ENCODE peak calls at places on chromosomes 11 and 22, in five cellular contexts. M is heart right ventricle; K is adrenal gland; S is left ventricle myocardium inferior; H is CD8-positive, alpha-beta memory T cell. A is an unnamed sample. For H3K27me3 and H3K4me1, the result is how much of the 10 kb centered on the place peaks cover.

GRCh38 chr22:50136431-50137047 is 34.0 kb upstream of the PANX2 start:
- DNase-seq in H (no peak), M (no peak), K (no peak), S (no peak), A (no peak)

GRCh38 chr11:77092382-77092781 is 10.3 kb upstream of the OMP start:
- DNase-seq in M (no peak), S (peak), H (no peak), K (no peak), A (no peak)

GRCh38 chr11:8289426-8290047 is 25.9 kb upstream of the LMO1 start:
- DNase-seq in H (no peak), S (no peak), K (peak), M (no peak), A (no peak)

GRCh38 chr22:35051034-35051535 is 14.9 kb upstream of the ISX start:
- DNase-seq in M (no peak), S (no peak), H (no peak), K (no peak), A (no peak)

GRCh38 chr11:113773416-113774173 is at the start of gene ZW10:
- DNase-seq in K (peak), H (peak), M (peak), S (peak), A (peak)

GRCh38 chr22:42418811-42419243 is 13.4 kb downstream of the NFAM1 start:
- DNase-seq in M (no peak), K (no peak), S (no peak), H (no peak), A (no peak)

GRCh38 chr11:111777094-111778046 is 11.2 kb upstream of the PPP2R1B start:
- DNase-seq in S (no peak), K (no peak), M (peak), H (no peak), A (peak)

GRCh38 chr11:124778281-124778680 is 16.2 kb upstream of the ESAM start:
- DNase-seq in S (no peak), H (no peak), K (no peak), M (no peak), A (peak)

GRCh38 chr11:126211236-126212088 is at the start of the genes FAM118B and RPUSD4:
- DNase-seq in S (peak), M (peak), K (peak), H (peak), A (peak)

GRCh38 chr11:3807856-3808845 is at the start of gene PGAP2:
- DNase-seq in K (peak), H (peak), S (peak), M (peak), A (peak)

GRCh38 chr11:126669416-126669815 is 313.9 kb downstream of the ST3GAL4 start:
- DNase-seq in M (no peak), S (no peak), K (no peak), H (no peak), A (no peak)

GRCh38 chr22:27853404-27853803 is 51.8 kb upstream of the MN1 start:
- DNase-seq in K (peak), M (no peak), S (no peak), H (no peak), A (no peak)

GRCh38 chr11:57496109-57496820 is 19.2 kb downstream of the SLC43A1 start:
- DNase-seq in K (no peak), S (no peak), M (no peak), H (no peak), A (no peak)

GRCh38 chr22:41619979-41620645 is 731 bp downstream of the DESI1 start:
- DNase-seq in K (peak), M (peak), H (peak), S (peak), A (peak)

GRCh38 chr22:50190182-50190951 is 4.7 kb downstream of the TRABD start:
- DNase-seq in K (peak), M (peak), S (peak), H (peak), A (no peak)

GRCh38 chr11:24407733-24408132 is 89.1 kb upstream of the LUZP2 start:
- DNase-seq in S (no peak), K (no peak), H (no peak), M (no peak), A (no peak)

GRCh38 chr11:96361778-96362177 is 18.8 kb upstream of the MAML2 start:
- DNase-seq in M (no peak), H (no peak), S (no peak), K (no peak), A (no peak)

GRCh38 chr11:69660001-69660500 is 15.1 kb downstream of the LTO1 start:
- DNase-seq in K (no peak), H (no peak), S (no peak), M (no peak), A (no peak)

GRCh38 chr22:49960967-49961600 is 512 bp downstream of the PIM3 start:
- DNase-seq in H (no peak), K (peak), S (peak), M (peak), A (peak)

GRCh38 chr11:64620286-64620962 is 29.4 kb downstream of the SLC22A12 start:
- DNase-seq in H (no peak), S (no peak), K (peak), M (no peak), A (no peak)

GRCh38 chr11:2419638-2420501 is 19.3 kb downstream of the TSSC4 start:
- DNase-seq in K (peak), H (peak), S (peak), M (peak), A (peak)

GRCh38 chr11:2417856-2418705 is 17.5 kb downstream of the TSSC4 start:
- DNase-seq in H (no peak), M (no peak), S (no peak), K (no peak), A (no peak)

GRCh38 chr11:2420502-2421225 is 20.1 kb downstream of the TSSC4 start:
- DNase-seq in M (peak), K (peak), H (peak), S (peak), A (peak)

GRCh38 chr11:2416765-2417164 is 16.2 kb downstream of the TSSC4 start:
- DNase-seq in S (no peak), K (no peak), H (no peak), M (no peak), A (no peak)

DNA sequence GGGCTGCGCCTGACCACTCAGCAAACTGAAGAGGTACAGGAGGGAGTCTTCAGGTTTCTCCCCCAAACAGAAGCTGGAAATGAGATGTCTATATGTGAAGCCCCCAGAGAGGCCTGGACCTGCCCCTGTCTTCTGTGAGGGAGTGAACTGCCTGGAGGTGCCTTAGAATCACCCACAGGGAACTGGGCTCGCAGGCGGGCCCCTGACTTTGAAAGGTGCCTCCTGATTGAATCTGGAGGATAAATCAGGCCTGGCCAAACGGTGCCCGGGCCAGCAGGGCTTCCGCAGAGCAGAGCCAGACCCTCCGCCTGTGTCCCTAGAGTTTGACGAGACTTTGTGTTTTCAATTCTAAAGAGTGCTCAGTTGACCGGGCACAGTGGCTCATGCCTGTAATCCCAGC is 18.4 kb downstream of the TSSC4 start:
- DNase-seq in H (no peak), K (no peak), S (no peak), M (no peak), A (no peak)
- H3K27me3 ChIP-seq in H (under half), K (under half), S (under half), M (under half), A (under half)

GRCh38 chr22:23142546-23143105 is 836 bp upstream of the RSPH14 start:
- DNase-seq in H (no peak), K (no peak), M (no peak), S (no peak), A (no peak)
- H3K4me1 ChIP-seq in H (half or more), K (under half), M (under half), S (under half), A (under half)

GRCh38 chr22:29457730-29458129 is 19.3 kb downstream of the RFPL1 start:
- DNase-seq in H (no peak), M (no peak), K (peak), S (no peak), A (peak)

GRCh38 chr22:29454186-29454745 is 15.9 kb downstream of the RFPL1 start:
- DNase-seq in S (no peak), H (no peak), K (peak), M (no peak), A (no peak)

GRCh38 chr22:29458551-29458950 is 20.2 kb downstream of the RFPL1 start:
- DNase-seq in M (no peak), K (no peak), H (no peak), S (no peak), A (no peak)

GRCh38 chr22:29459773-29460172 is 20.2 kb upstream of the NEFH start:
- DNase-seq in M (no peak), H (no peak), S (no peak), K (no peak), A (no peak)

DNA sequence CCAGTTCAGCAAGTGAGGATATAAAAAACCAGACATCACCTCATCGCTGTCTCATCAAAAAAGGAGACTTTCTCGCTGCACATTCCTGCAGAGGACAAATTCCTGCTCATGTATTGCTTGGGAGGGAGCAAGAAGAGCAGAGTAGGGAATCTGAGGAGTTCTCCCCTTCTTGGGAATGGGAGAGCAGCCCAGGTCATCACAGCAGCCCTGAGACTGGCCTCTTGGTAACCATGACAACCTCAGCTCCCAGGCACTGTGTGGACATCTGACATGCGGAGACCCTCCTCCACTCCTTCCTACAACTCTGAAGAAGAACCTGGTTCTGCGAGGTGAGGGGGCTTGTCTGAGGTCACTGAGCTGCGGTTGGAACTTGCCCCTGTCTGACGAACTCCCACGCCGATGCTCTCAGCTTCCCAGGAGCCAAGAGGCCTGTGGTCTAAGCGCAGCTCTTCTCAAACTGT is 17.9 kb downstream of the RFPL1 start:
- DNase-seq in S (no peak), K (no peak), H (no peak), M (no peak), A (no peak)
- H3K27me3 ChIP-seq in S (under half), K (under half), H (under half), M (under half), A (under half)

DNA sequence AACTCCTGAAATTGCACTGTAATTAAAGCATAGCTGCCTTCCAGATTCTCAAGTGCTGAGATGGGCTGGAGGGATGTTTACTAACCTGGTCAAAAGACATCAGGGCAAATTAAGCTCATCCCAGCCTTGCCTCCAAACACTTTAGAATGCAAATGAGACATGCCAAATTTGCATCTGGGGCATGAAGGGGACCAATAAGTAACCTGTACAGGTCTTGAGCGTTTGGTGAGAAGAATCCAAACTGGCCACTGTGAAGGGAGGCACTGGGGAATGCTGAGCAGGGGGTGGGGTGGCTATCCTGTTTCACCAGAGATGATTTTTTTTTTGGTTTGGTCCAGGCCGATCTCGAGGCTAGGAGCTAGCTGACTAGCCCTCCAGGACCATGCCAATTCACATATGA is 38.3 kb upstream of the ADA2 start:
- DNase-seq in S (no peak), K (no peak), H (no peak), M (no peak), A (no peak)
- H3K4me1 ChIP-seq in S (under half), K (under half), H (under half), M (under half), A (under half)

GRCh38 chr11:45811571-45812290 is 6.8 kb downstream of the SLC35C1 start:
- DNase-seq in K (no peak), H (no peak), S (no peak), M (no peak), A (no peak)

GRCh38 chr11:45815747-45816146 is 10.8 kb downstream of the SLC35C1 start:
- DNase-seq in H (no peak), S (no peak), K (peak), M (no peak), A (peak)

GRCh38 chr11:45810431-45811108 is 5.6 kb downstream of the SLC35C1 start:
- DNase-seq in S (no peak), H (no peak), M (no peak), K (no peak), A (no peak)

GRCh38 chr11:45811109-45811435 is 6.1 kb downstream of the SLC35C1 start:
- DNase-seq in K (no peak), S (no peak), M (no peak), H (no peak), A (no peak)

DNA sequence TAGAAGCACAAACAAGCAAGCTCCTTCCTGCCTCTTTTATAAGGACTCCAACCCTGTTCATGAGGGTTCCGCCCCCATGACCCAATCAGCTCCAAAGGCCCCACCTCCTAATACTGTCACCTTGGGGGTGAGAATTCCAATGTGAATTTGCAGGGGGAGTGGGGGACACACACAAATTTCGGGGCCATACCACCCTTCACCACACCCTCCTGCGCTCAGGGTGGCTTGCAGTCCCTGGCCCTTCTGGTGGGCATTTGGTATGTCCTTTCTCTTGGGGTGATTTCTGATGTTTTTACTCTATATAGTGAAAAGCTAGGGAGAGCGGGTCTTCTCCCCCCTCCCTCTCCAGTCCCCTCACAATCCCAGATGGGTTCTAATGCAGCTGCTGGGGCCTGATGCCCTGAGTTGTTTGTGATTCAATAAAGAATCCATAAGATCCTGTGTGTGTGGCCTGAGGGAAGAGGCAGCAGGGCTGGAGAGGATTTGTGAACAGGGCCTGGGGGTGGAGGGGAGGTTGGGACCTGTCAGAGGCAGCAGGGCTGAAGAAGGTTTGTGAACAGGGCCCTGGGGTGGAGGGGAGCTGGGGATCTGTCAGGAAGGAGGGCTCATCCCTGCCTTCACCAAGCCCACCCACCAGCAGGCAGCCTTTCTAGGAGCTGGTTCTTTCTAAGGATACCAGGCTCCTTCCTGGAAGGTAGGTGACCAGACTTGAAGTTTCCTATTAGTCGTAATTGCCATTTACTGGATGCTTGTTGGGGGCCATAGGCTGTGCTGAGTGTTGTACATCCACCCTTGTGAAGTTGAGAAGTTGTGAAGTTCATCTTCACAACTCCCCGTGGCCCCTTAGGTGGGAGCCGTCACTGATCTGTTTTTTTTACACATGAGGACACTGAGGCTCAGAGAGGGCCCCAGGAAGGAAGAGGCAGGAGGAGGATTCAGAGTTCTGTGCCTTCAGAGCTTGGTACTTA is 7.9 kb downstream of the SLC35C1 start:
- DNase-seq in M (no peak), K (peak), H (no peak), S (no peak), A (no peak)
- H3K27me3 ChIP-seq in M (under half), K (under half), H (under half), S (under half), A (under half)